ENCODE peak calls at places on chromosome 9, in nine cellular contexts. One of them, this sample, is unnamed.

GRCh38 chr9:126986506-126986951 is 71.9 kb downstream of the RALGPS1 start:
- DNase-seq in breast epithelium: no peak
- DNase-seq in GM12878: no peak
- DNase-seq in right lobe of liver: no peak
- DNase-seq in stomach: no peak
- DNase-seq in psoas muscle: no peak
- DNase-seq in heart left ventricle: no peak
- DNase-seq in sigmoid colon: no peak
- DNase-seq in keratinocyte: peak; percentile 35
- DNase-seq in this sample: no peak

GRCh38 chr9:126763130-126763764 is 41.6 kb upstream of the ZBTB43 start:
- DNase-seq in breast epithelium: no peak
- DNase-seq in GM12878: no peak
- DNase-seq in right lobe of liver: no peak
- DNase-seq in stomach: no peak
- DNase-seq in psoas muscle: no peak
- DNase-seq in heart left ventricle: no peak
- DNase-seq in sigmoid colon: no peak
- DNase-seq in keratinocyte: no peak
- DNase-seq in this sample: no peak

GRCh38 chr9:127706836-127707241 is at the start of gene CFAP157:
- DNase-seq in breast epithelium: no peak
- DNase-seq in GM12878: no peak
- DNase-seq in right lobe of liver: no peak
- DNase-seq in stomach: peak; percentile 28
- DNase-seq in psoas muscle: no peak
- DNase-seq in heart left ventricle: no peak
- DNase-seq in sigmoid colon: no peak
- DNase-seq in keratinocyte: no peak
- DNase-seq in this sample: no peak

GRCh38 chr9:134267305-134268265 is 58.7 kb upstream of the RXRA start:
- DNase-seq in breast epithelium: no peak
- DNase-seq in GM12878: no peak
- DNase-seq in right lobe of liver: peak; percentile 96
- DNase-seq in stomach: no peak
- DNase-seq in psoas muscle: no peak
- DNase-seq in heart left ventricle: no peak
- DNase-seq in sigmoid colon: no peak
- DNase-seq in keratinocyte: no peak
- DNase-seq in this sample: no peak

GRCh38 chr9:37676411-37676830 is 25.7 kb downstream of the FRMPD1 start:
- DNase-seq in breast epithelium: no peak
- DNase-seq in GM12878: no peak
- DNase-seq in right lobe of liver: no peak
- DNase-seq in stomach: no peak
- DNase-seq in psoas muscle: peak; percentile 33
- DNase-seq in heart left ventricle: peak; percentile 57
- DNase-seq in sigmoid colon: no peak
- DNase-seq in keratinocyte: no peak
- DNase-seq in this sample: no peak

GRCh38 chr9:76161546-76161945 is 232.7 kb downstream of the RFK start:
- DNase-seq in breast epithelium: no peak
- DNase-seq in GM12878: no peak
- DNase-seq in right lobe of liver: no peak
- DNase-seq in stomach: no peak
- DNase-seq in psoas muscle: peak; percentile 17
- DNase-seq in heart left ventricle: no peak
- DNase-seq in sigmoid colon: peak; percentile 83
- DNase-seq in keratinocyte: no peak
- DNase-seq in this sample: no peak

GRCh38 chr9:93089024-93089423 is 7.0 kb upstream of the CARD19 start:
- DNase-seq in breast epithelium: no peak
- DNase-seq in GM12878: no peak
- DNase-seq in right lobe of liver: no peak
- DNase-seq in stomach: no peak
- DNase-seq in psoas muscle: no peak
- DNase-seq in heart left ventricle: no peak
- DNase-seq in sigmoid colon: no peak
- DNase-seq in keratinocyte: no peak
- DNase-seq in this sample: no peak

GRCh38 chr9:127833555-127833954 is 20.9 kb downstream of the ENG start:
- DNase-seq in breast epithelium: no peak
- DNase-seq in GM12878: no peak
- DNase-seq in right lobe of liver: no peak
- DNase-seq in stomach: no peak
- DNase-seq in psoas muscle: no peak
- DNase-seq in heart left ventricle: no peak
- DNase-seq in sigmoid colon: no peak
- DNase-seq in keratinocyte: no peak
- DNase-seq in this sample: no peak

GRCh38 chr9:5264219-5264595 is 33.0 kb downstream of the INSL4 start:
- DNase-seq in breast epithelium: no peak
- DNase-seq in GM12878: no peak
- DNase-seq in right lobe of liver: no peak
- DNase-seq in stomach: no peak
- DNase-seq in psoas muscle: no peak
- DNase-seq in heart left ventricle: no peak
- DNase-seq in sigmoid colon: no peak
- DNase-seq in keratinocyte: no peak
- DNase-seq in this sample: no peak

GRCh38 chr9:5269249-5269715 is 35.2 kb downstream of the RLN2 start:
- DNase-seq in breast epithelium: no peak
- DNase-seq in GM12878: no peak
- DNase-seq in right lobe of liver: no peak
- DNase-seq in stomach: no peak
- DNase-seq in psoas muscle: no peak
- DNase-seq in heart left ventricle: no peak
- DNase-seq in sigmoid colon: no peak
- DNase-seq in keratinocyte: peak; percentile 2
- DNase-seq in this sample: no peak

GRCh38 chr9:5265939-5266338 is 34.7 kb downstream of the INSL4 start:
- DNase-seq in breast epithelium: no peak
- DNase-seq in GM12878: no peak
- DNase-seq in right lobe of liver: no peak
- DNase-seq in stomach: no peak
- DNase-seq in psoas muscle: no peak
- DNase-seq in heart left ventricle: no peak
- DNase-seq in sigmoid colon: no peak
- DNase-seq in keratinocyte: no peak
- DNase-seq in this sample: no peak

GRCh38 chr9:5263568-5264218 is 32.5 kb downstream of the INSL4 start:
- DNase-seq in breast epithelium: no peak
- DNase-seq in GM12878: no peak
- DNase-seq in right lobe of liver: no peak
- DNase-seq in stomach: no peak
- DNase-seq in psoas muscle: no peak
- DNase-seq in heart left ventricle: no peak
- DNase-seq in sigmoid colon: no peak
- DNase-seq in keratinocyte: no peak
- DNase-seq in this sample: no peak
- TF ChIP-seq CTCF in breast epithelium: peak; percentile 21
- TF ChIP-seq CTCF in GM12878: peak; percentile 7
- TF ChIP-seq CTCF in right lobe of liver: no peak
- TF ChIP-seq CTCF in stomach: no peak
- TF ChIP-seq CTCF in psoas muscle: peak; percentile 4
- TF ChIP-seq CTCF in heart left ventricle: no peak
- TF ChIP-seq CTCF in sigmoid colon: no peak
- TF ChIP-seq CTCF in keratinocyte: peak; percentile 9
- TF ChIP-seq CTCF in this sample: no peak

GRCh38 chr9:4108708-4109444 is 191.0 kb downstream of the GLIS3 start:
- DNase-seq in breast epithelium: no peak
- DNase-seq in GM12878: no peak
- DNase-seq in right lobe of liver: no peak
- DNase-seq in stomach: no peak
- DNase-seq in psoas muscle: no peak
- DNase-seq in heart left ventricle: no peak
- DNase-seq in sigmoid colon: no peak
- DNase-seq in keratinocyte: no peak
- DNase-seq in this sample: no peak

GRCh38 chr9:4111233-4112000 is 188.5 kb downstream of the GLIS3 start:
- DNase-seq in breast epithelium: no peak
- DNase-seq in GM12878: no peak
- DNase-seq in right lobe of liver: no peak
- DNase-seq in stomach: no peak
- DNase-seq in psoas muscle: no peak
- DNase-seq in heart left ventricle: no peak
- DNase-seq in sigmoid colon: no peak
- DNase-seq in keratinocyte: no peak
- DNase-seq in this sample: no peak

GRCh38 chr9:4113711-4114110 is 186.2 kb downstream of the GLIS3 start:
- DNase-seq in breast epithelium: no peak
- DNase-seq in GM12878: no peak
- DNase-seq in right lobe of liver: no peak
- DNase-seq in stomach: no peak
- DNase-seq in psoas muscle: no peak
- DNase-seq in heart left ventricle: no peak
- DNase-seq in sigmoid colon: no peak
- DNase-seq in keratinocyte: no peak
- DNase-seq in this sample: no peak

GRCh38 chr9:4106744-4107143 is 193.1 kb downstream of the GLIS3 start:
- DNase-seq in breast epithelium: no peak
- DNase-seq in GM12878: no peak
- DNase-seq in right lobe of liver: no peak
- DNase-seq in stomach: no peak
- DNase-seq in psoas muscle: no peak
- DNase-seq in heart left ventricle: no peak
- DNase-seq in sigmoid colon: no peak
- DNase-seq in keratinocyte: no peak
- DNase-seq in this sample: no peak

GRCh38 chr9:4110562-4110961 is 189.3 kb downstream of the GLIS3 start:
- DNase-seq in breast epithelium: no peak
- DNase-seq in GM12878: no peak
- DNase-seq in right lobe of liver: no peak
- DNase-seq in stomach: no peak
- DNase-seq in psoas muscle: no peak
- DNase-seq in heart left ventricle: no peak
- DNase-seq in sigmoid colon: no peak
- DNase-seq in keratinocyte: no peak
- DNase-seq in this sample: no peak
- H3K27ac ChIP-seq in breast epithelium: no peak overlapping the region
- H3K27ac ChIP-seq in GM12878: no peak overlapping the region
- H3K27ac ChIP-seq in right lobe of liver: no peak overlapping the region
- H3K27ac ChIP-seq in stomach: no peak overlapping the region
- H3K27ac ChIP-seq in psoas muscle: no peak overlapping the region
- H3K27ac ChIP-seq in heart left ventricle: no peak overlapping the region
- H3K27ac ChIP-seq in sigmoid colon: no peak overlapping the region
- H3K27ac ChIP-seq in keratinocyte: no peak overlapping the region
- H3K27ac ChIP-seq in this sample: no peak overlapping the region

DNA sequence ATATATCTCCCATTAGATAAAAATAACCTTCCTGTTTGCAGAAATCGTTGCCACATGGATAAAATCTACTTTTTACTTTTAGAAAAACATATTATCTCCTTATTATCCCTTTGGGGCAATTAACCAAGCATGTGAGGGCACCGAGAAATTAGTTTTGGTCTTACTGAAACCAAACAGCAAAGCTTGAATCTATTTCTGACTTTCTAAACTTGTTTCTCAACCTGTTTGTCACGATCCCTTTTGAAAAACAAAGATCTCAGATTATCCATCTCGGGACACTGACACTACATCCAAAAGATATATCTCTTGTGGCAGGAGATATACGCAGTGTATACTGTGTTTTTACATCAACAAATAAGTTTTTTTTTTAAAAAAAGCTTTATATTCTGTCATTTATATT is 2.3 kb downstream of the TUT7 start:
- DNase-seq in breast epithelium: no peak
- DNase-seq in GM12878: no peak
- DNase-seq in right lobe of liver: no peak
- DNase-seq in stomach: no peak
- DNase-seq in psoas muscle: no peak
- DNase-seq in heart left ventricle: no peak
- DNase-seq in sigmoid colon: no peak
- DNase-seq in keratinocyte: no peak
- DNase-seq in this sample: no peak
- TF ChIP-seq CTCF in breast epithelium: no peak
- TF ChIP-seq CTCF in GM12878: no peak
- TF ChIP-seq CTCF in right lobe of liver: no peak
- TF ChIP-seq CTCF in stomach: no peak
- TF ChIP-seq CTCF in psoas muscle: no peak
- TF ChIP-seq CTCF in heart left ventricle: no peak
- TF ChIP-seq CTCF in sigmoid colon: no peak
- TF ChIP-seq CTCF in keratinocyte: no peak
- TF ChIP-seq CTCF in this sample: no peak

GRCh38 chr9:14310247-14310646 is 3.7 kb downstream of the NFIB start:
- DNase-seq in breast epithelium: no peak
- DNase-seq in GM12878: no peak
- DNase-seq in right lobe of liver: no peak
- DNase-seq in stomach: no peak
- DNase-seq in psoas muscle: no peak
- DNase-seq in heart left ventricle: no peak
- DNase-seq in sigmoid colon: no peak
- DNase-seq in keratinocyte: no peak
- DNase-seq in this sample: no peak

GRCh38 chr9:14313951-14314423 is at the start of gene NFIB:
- DNase-seq in breast epithelium: no peak
- DNase-seq in GM12878: no peak
- DNase-seq in right lobe of liver: peak; percentile 70
- DNase-seq in stomach: peak; percentile 49
- DNase-seq in psoas muscle: peak; percentile 70
- DNase-seq in heart left ventricle: peak; percentile 77
- DNase-seq in sigmoid colon: peak; percentile 81
- DNase-seq in keratinocyte: no peak
- DNase-seq in this sample: peak; percentile 77

GRCh38 chr9:14313378-14313940 is 482 bp downstream of the NFIB start:
- DNase-seq in breast epithelium: no peak
- DNase-seq in GM12878: no peak
- DNase-seq in right lobe of liver: peak; percentile 51
- DNase-seq in stomach: peak; percentile 38
- DNase-seq in psoas muscle: no peak
- DNase-seq in heart left ventricle: peak; percentile 60
- DNase-seq in sigmoid colon: no peak
- DNase-seq in keratinocyte: no peak
- DNase-seq in this sample: no peak

GRCh38 chr9:14312721-14313377 is 1.1 kb downstream of the NFIB start:
- DNase-seq in breast epithelium: no peak
- DNase-seq in GM12878: no peak
- DNase-seq in right lobe of liver: peak; percentile 60
- DNase-seq in stomach: no peak
- DNase-seq in psoas muscle: peak; percentile 39
- DNase-seq in heart left ventricle: peak; percentile 64
- DNase-seq in sigmoid colon: peak; percentile 72
- DNase-seq in keratinocyte: no peak
- DNase-seq in this sample: peak; percentile 79

DNA sequence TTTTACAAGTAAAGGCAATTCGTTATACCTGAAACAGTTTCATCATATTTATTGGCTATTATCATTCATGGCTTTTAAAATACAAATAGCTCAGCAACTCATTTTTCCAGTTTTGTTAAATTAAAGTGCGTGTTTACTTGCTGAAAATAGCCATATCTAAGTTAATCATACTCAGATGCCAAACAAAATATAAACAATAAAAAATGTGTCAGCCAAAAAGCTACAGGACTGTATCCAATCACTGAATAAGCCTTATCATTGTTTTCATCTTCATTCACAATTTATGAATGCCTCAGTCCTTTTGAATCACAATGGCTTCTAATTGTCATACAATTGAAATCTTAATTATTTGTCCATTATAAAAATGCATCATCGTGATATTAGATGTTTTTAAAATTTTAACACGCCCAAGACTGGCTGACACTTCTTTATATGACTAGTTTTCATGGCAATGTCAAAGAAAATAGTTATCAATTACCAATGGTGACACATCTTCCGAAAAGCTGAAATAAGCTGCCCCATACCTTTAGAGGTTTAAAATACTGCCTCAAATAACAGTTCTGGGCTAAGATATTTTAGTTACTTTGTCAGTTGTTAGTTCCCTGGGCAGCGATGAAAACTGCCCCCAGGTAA is 1.9 kb downstream of the NFIB start:
- DNase-seq in breast epithelium: no peak
- DNase-seq in GM12878: no peak
- DNase-seq in right lobe of liver: no peak
- DNase-seq in stomach: no peak
- DNase-seq in psoas muscle: no peak
- DNase-seq in heart left ventricle: no peak
- DNase-seq in sigmoid colon: no peak
- DNase-seq in keratinocyte: no peak
- DNase-seq in this sample: no peak
- H3K27ac ChIP-seq in breast epithelium: peak overlapping the region; percentile 96
- H3K27ac ChIP-seq in GM12878: no peak overlapping the region
- H3K27ac ChIP-seq in right lobe of liver: peak overlapping the region; percentile 96
- H3K27ac ChIP-seq in stomach: peak overlapping the region; percentile 96
- H3K27ac ChIP-seq in psoas muscle: peak overlapping the region; percentile 99
- H3K27ac ChIP-seq in heart left ventricle: peak overlapping the region; percentile 99
- H3K27ac ChIP-seq in sigmoid colon: peak overlapping the region; percentile 98
- H3K27ac ChIP-seq in keratinocyte: peak overlapping the region; percentile 92
- H3K27ac ChIP-seq in this sample: peak overlapping the region; percentile 92

This sample was measured in left lung.